ENCODE peak calls at places on chromosomes 6 and 20, in four cellular contexts. P is lung, X is renal cortical epithelial cell, G is neural progenitor cell. D is an unnamed sample.

GRCh38 chr6:19463250-19463649 is 373.9 kb upstream of the ID4 start:
- DNase-seq in P (no peak), X (no peak), G (no peak), D (no peak)

GRCh38 chr6:40395066-40395697 is 192.0 kb downstream of the LRFN2 start:
- DNase-seq in P (no peak), X (no peak), G (no peak), D (no peak)

GRCh38 chr6:42532038-42532669 is 31.7 kb upstream of the UBR2 start:
- DNase-seq in P (no peak), X (peak), G (peak), D (no peak)

GRCh38 chr20:31690124-31690666 is 32.5 kb downstream of the BCL2L1 start:
- DNase-seq in P (no peak), X (no peak), G (no peak), D (no peak)

GRCh38 chr6:27073441-27073840 is 174.1 kb upstream of the PRSS16 start:
- DNase-seq in P (no peak), X (no peak), G (no peak), D (no peak)

GRCh38 chr6:112203577-112204349 is 50.6 kb downstream of the LAMA4 start:
- DNase-seq in P (no peak), X (peak), G (no peak), D (no peak)

GRCh38 chr6:159830481-159831372 is 30.7 kb downstream of the PNLDC1 start:
- DNase-seq in P (no peak), X (no peak), G (no peak), D (no peak)

GRCh38 chr6:76876922-76877553 is 586.3 kb downstream of the HTR1B start:
- DNase-seq in P (peak), X (peak), G (peak), D (no peak)

GRCh38 chr6:84785676-84786075 is 21.3 kb upstream of the TBX18 start:
- DNase-seq in P (no peak), X (no peak), G (no peak), D (no peak)

GRCh38 chr6:159978291-159979135 is 9.6 kb downstream of the IGF2R start:
- DNase-seq in P (no peak), X (peak), G (peak), D (peak)

GRCh38 chr6:82917346-82918064 is 148.1 kb downstream of the UBE3D start:
- DNase-seq in P (no peak), X (peak), G (no peak), D (no peak)

GRCh38 chr20:64244870-64245603 is 10.5 kb upstream of the PCMTD2 start:
- DNase-seq in P (no peak), X (no peak), G (no peak), D (peak)

GRCh38 chr20:9551808-9552550 is 37.6 kb downstream of the LAMP5 start:
- DNase-seq in P (no peak), X (peak), G (no peak), D (no peak)